ENCODE peak calls at places on chromosomes 5 and 9, in ten cellular contexts. T, D, M, O, B, G, U, Y, P and V are unnamed samples.
A peak's percentile ranks its signal among the peaks of the same experiment; 100 is the strongest.

GRCh38 chr9:134293576-134294227 is 32.6 kb upstream of the RXRA start:
- DNase-seq in D (no peak), T (no peak), Y (no peak), U (no peak), O (no peak), M (no peak), P (no peak), G (no peak), B (no peak), V (no peak)

GRCh38 chr9:28056006-28056405 is 482.7 kb upstream of the C9orf72 start:
- DNase-seq in G (no peak), B (no peak), M (no peak), T (no peak), Y (no peak), O (no peak), D (no peak), U (no peak), P (no peak), V (no peak)

GRCh38 chr9:72807765-72808445 is 144.9 kb downstream of the ALDH1A1 start:
- DNase-seq in P (no peak), Y (no peak), B (no peak), G (no peak), T (no peak), U (peak; percentile 17), M (no peak), D (no peak), O (no peak), V (no peak)

GRCh38 chr5:131530706-131531331 is 104.2 kb downstream of the RAPGEF6 start:
- DNase-seq in Y (no peak), B (no peak), T (peak; percentile 25), P (no peak), U (no peak), M (no peak), G (no peak), O (no peak), D (no peak), V (no peak)

GRCh38 chr9:134410078-134410834 is 84.0 kb downstream of the RXRA start:
- DNase-seq in U (no peak), P (no peak), G (no peak), T (no peak), B (no peak), O (no peak), M (no peak), D (peak; percentile 98), Y (no peak), V (no peak)

GRCh38 chr9:89669361-89669842 is 64.6 kb downstream of the GADD45G start:
- DNase-seq in U (no peak), T (no peak), G (no peak), B (no peak), Y (no peak), O (no peak), P (no peak), D (no peak), M (no peak), V (no peak)

GRCh38 chr5:168022761-168023160 is 268.7 kb upstream of the WWC1 start:
- DNase-seq in U (no peak), P (no peak), G (no peak), O (no peak), M (no peak), B (no peak), T (no peak), D (no peak), Y (no peak), V (no peak)

GRCh38 chr9:70085241-70085640 is 41.6 kb downstream of the MAMDC2 start:
- DNase-seq in M (no peak), Y (no peak), O (no peak), U (no peak), D (no peak), T (peak; percentile 66), P (no peak), B (no peak), G (no peak), V (no peak)

GRCh38 chr9:137621131-137621757 is 2.4 kb downstream of the EHMT1 start:
- DNase-seq in Y (no peak), O (no peak), U (no peak), B (no peak), T (no peak), D (no peak), G (peak; percentile 21), M (no peak), P (no peak), V (no peak)

GRCh38 chr5:172350212-172351181 is 66.9 kb upstream of the UBTD2 start:
- DNase-seq in Y (no peak), U (no peak), O (no peak), B (no peak), P (no peak), M (no peak), T (no peak), G (no peak), D (no peak), V (no peak)

GRCh38 chr9:975740-976257 is 656 bp upstream of the DMRT3 start:
- DNase-seq in O (no peak), M (no peak), B (no peak), P (no peak), D (no peak), U (no peak), Y (no peak), G (no peak), T (no peak), V (no peak)

GRCh38 chr5:4700082-4700481 is 440.0 kb upstream of the ADAMTS16 start:
- DNase-seq in B (no peak), T (no peak), G (peak; percentile 17), Y (no peak), M (no peak), U (peak; percentile 10), D (no peak), P (peak; percentile 73), O (no peak), V (no peak)

GRCh38 chr5:23139338-23140171 is 286.4 kb upstream of the CDH12 start:
- DNase-seq in U (no peak), D (no peak), P (no peak), B (no peak), O (no peak), G (no peak), M (no peak), Y (no peak), T (peak; percentile 0), V (no peak)

GRCh38 chr9:117772960-117773359 is 68.8 kb downstream of the TLR4 start:
- DNase-seq in D (no peak), P (no peak), B (no peak), O (no peak), Y (peak; percentile 65), G (no peak), M (no peak), T (no peak), U (no peak), V (no peak)

GRCh38 chr9:7862170-7862569 is 62.6 kb upstream of the DMAC1 start:
- DNase-seq in B (no peak), Y (no peak), M (no peak), G (no peak), U (no peak), O (no peak), D (no peak), P (no peak), T (no peak), V (no peak)

GRCh38 chr9:133207540-133208170 is 1.4 kb downstream of the OBP2B start:
- DNase-seq in P (no peak), T (no peak), M (no peak), B (no peak), U (no peak), G (no peak), O (no peak), D (no peak), Y (no peak), V (no peak)

DNA sequence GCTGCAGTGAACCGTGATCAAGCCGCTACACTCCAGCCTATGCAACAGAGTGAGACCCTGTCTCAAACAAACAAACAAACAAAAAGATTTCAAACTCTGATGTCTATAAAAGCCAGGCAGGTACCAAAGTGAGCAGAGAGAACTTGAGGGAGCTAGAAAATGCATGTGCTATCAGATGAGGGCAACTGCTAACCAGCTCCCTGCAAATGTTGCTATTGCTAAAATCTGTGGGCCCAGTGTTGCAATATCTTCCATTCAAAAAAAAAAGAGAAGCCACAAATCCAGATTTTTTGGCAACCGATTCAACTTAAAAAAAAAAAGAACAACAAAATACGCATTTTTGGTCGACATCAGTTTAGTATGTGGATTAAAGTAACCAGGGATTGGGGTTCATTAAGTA is 5.5 kb downstream of the UBE2D2 start:
- DNase-seq in M (no peak), B (no peak), T (no peak), U (no peak), O (no peak), G (peak; percentile 14), P (no peak), D (no peak), Y (no peak), V (no peak)
- H3K4me3 ChIP-seq in M (no peak overlapping the region), B (peak overlapping the region; percentile 75), T (no peak overlapping the region), U (no peak overlapping the region), O (no peak overlapping the region), G (no peak overlapping the region), P (no peak overlapping the region), D (no peak overlapping the region), Y (no peak overlapping the region), V (no peak overlapping the region)

DNA sequence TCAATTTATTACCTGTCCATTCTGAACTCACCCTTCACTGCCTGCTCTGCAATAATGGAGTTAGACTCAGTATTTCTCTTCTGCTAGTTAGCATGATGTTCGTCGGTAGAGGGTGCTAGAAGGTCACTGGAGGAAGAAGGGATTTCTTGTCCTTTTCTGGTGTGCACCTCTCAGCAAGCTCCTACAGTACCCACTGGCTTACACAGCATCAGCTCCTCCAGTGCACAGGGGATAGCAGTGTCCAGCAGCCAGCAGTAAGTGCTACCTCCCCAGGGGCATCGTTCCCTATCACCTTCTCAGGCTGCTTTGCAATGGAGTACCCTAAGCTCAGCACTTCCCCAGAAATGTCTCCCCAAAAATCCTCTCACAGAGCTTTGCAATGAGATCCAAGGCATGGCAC is 45.9 kb upstream of the APC start:
- DNase-seq in Y (no peak), U (peak; percentile 62), D (no peak), B (peak; percentile 19), P (no peak), T (peak; percentile 43), G (no peak), O (peak; percentile 38), M (no peak), V (no peak)
- TF ChIP-seq CTCF in Y (peak; percentile 36), U (peak; percentile 74), D (peak; percentile 19), B (peak; percentile 46), P (peak; percentile 8), T (peak; percentile 53), G (no peak), O (peak; percentile 54), M (no peak), V (no peak)

GRCh38 chr9:35664531-35665470 is at the start of gene ARHGEF39:
- DNase-seq in D (peak; percentile 80), G (peak; percentile 85), O (peak; percentile 94), T (peak; percentile 68), M (peak; percentile 69), B (no peak), P (peak; percentile 59), Y (peak; percentile 90), U (peak; percentile 92), V (peak; percentile 68)
- TF ChIP-seq POLR2A in D (peak; percentile 43), G (peak; percentile 35), O (peak; percentile 65), T (peak; percentile 24), M (no peak), B (peak; percentile 83), P (peak; percentile 60), Y (no peak), U (peak; percentile 83), V (peak; percentile 24)

DNA sequence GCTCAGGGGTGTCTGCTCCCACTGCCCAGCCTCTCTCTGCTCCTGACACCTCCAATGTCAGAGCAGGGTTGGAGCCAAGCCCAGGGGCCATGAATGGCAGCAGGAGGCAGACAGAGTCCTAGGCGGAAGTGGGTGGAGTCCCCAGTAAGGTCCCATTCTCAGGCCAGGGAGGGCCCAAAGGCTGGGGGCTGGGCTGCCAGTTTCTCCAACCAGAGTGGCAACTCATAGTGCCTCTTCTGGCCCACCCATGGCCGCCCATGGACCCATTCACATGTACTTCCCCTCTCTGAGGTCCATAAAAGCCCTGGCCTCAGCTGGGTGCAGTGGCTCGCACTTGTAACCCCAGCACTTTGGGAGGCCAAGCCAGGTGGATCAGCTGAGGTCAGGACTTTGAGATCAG is 261.8 kb upstream of the TNC start:
- DNase-seq in Y (no peak), O (no peak), U (no peak), P (no peak), M (no peak), G (no peak), B (no peak), D (no peak), T (no peak), V (no peak)
- H3K4me3 ChIP-seq in Y (no peak overlapping the region), O (no peak overlapping the region), U (no peak overlapping the region), P (no peak overlapping the region), M (no peak overlapping the region), G (no peak overlapping the region), B (no peak overlapping the region), D (no peak overlapping the region), T (no peak overlapping the region), V (no peak overlapping the region)